ENCODE peak calls at places on chromosomes 3 and 15, in four cellular contexts. S, Z, A and K are unnamed samples. For H3K4me1, the result is how much of the 10 kb centered on the place peaks cover.

GRCh38 chr15:43370310-43370974 is 401 bp downstream of the ZSCAN29 start:
- DNase-seq in S (no peak), A (peak), Z (no peak), K (peak)

GRCh38 chr15:77508541-77509505 is 88.1 kb downstream of the HMG20A start:
- DNase-seq in S (no peak), A (peak), Z (peak), K (no peak)

GRCh38 chr15:25529774-25530173 is 91.0 kb upstream of the UBE3A start:
- DNase-seq in S (no peak), A (no peak), Z (no peak), K (no peak)

GRCh38 chr15:74400313-74400850 is 32.9 kb upstream of the CYP11A1 start:
- DNase-seq in S (no peak), Z (no peak), A (no peak), K (no peak)

GRCh38 chr15:27820232-27820631 is 278.9 kb downstream of the OCA2 start:
- DNase-seq in Z (no peak), S (no peak), A (peak), K (no peak)

GRCh38 chr3:112531358-112531781 is 30.4 kb downstream of the ATG3 start:
- DNase-seq in A (peak), Z (no peak), S (no peak), K (no peak)

GRCh38 chr3:140131895-140132294 is 196.9 kb downstream of the CLSTN2 start:
- DNase-seq in A (no peak), S (no peak), Z (no peak), K (no peak)

GRCh38 chr3:45109736-45110135 is 36.4 kb downstream of the CDCP1 start:
- DNase-seq in Z (no peak), A (no peak), S (no peak), K (no peak)

GRCh38 chr3:71407833-71408232 is 175.7 kb downstream of the FOXP1 start:
- DNase-seq in Z (no peak), S (no peak), A (no peak), K (no peak)

GRCh38 chr15:88454867-88455810 is 12.0 kb downstream of the MRPL46 start:
- DNase-seq in A (peak), S (peak), Z (peak), K (peak)

GRCh38 chr3:127253491-127253890 is 34.4 kb downstream of the PRR20G start:
- DNase-seq in A (no peak), S (no peak), Z (no peak), K (no peak)

GRCh38 chr3:125319765-125320164 is 55.4 kb downstream of the ZNF148 start:
- DNase-seq in S (no peak), Z (no peak), A (no peak), K (no peak)

GRCh38 chr3:76958231-76958630 is 81.7 kb upstream of the ROBO2 start:
- DNase-seq in A (no peak), S (no peak), Z (no peak), K (no peak)

GRCh38 chr3:197713477-197713822 is 23.3 kb downstream of the RUBCN start:
- DNase-seq in S (peak), Z (no peak), A (no peak), K (no peak)
- H3K4me1 ChIP-seq in S (under half), Z (under half), A (under half), K (under half)

GRCh38 chr3:169812844-169813677 is at the start of the genes LRRC34 and LRRIQ4:
- DNase-seq in A (peak), Z (peak), S (peak), K (peak)

GRCh38 chr3:169813757-169814517 is 1.2 kb upstream of the LRRC34 start:
- DNase-seq in S (no peak), Z (peak), A (no peak), K (peak)

GRCh38 chr3:169809230-169809795 is 3.4 kb upstream of the LRRIQ4 start:
- DNase-seq in A (no peak), Z (no peak), S (no peak), K (no peak)

GRCh38 chr3:169811606-169812123 is 1.0 kb upstream of the LRRIQ4 start:
- DNase-seq in Z (no peak), A (peak), S (no peak), K (no peak)

DNA sequence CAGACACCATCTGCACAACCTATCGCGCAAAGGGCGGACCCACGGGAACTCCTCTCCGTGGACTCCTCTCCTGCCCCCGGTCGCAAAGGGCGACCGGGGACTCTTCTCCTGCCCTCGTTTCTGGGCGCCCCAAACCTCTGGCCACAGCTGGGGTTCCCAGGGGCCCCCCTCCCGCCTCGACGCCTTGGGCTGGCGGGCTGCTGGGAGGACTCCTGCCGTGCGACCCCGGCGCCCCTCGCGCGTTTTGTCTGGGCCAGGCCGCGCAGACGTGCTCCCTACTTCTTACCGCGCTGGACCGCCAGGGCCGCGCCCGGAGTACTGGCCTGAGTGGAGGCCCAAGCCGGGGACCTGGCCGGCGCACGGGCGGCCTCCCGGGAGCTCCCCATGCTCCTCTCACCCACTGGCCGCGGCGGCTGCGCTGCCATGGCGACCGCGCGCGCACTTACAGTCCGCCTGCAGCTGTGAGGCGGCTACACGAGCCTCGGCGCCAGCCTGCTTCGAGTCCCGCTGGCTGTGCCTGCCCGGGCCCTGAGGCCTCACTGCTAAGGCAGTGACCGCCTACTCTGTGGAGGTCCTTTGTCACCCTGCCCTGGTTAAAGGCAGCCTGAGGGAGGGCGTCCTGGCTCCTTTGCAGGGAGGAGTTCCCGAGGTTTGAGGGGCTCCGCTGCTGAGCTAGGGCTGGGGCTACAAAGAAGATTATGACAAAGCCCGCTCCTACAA is 386 bp upstream of the LRRIQ4 start:
- DNase-seq in S (peak), Z (peak), A (peak), K (peak)
- TF ChIP-seq POLR2A in S (no peak), Z (peak), A (no peak), K (no peak)

DNA sequence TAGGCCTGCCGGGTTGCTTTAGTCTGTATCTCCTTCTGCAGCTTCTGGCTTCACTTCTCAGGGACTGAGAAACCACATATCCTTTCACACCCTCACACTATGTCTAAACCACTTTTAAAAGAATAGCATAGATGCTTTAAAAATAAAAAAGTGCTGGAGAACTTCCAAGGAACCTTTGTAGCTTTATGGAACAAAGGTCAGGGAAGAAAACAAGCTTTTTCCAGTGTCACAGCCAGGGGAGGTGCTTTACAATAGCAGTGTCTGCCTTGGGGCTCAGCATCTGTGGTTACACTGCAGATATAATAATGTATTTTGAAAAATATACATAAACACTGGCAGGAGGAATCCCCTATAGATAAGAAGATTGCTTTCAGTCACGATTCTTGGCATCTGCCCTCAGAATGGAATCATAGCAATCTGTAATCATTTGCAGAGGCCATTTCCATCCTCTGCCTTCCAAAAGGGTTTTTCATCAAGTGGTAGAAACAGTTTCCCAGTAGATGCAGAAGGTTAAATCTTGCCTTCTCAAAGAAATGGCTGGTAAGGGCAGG is 362.4 kb upstream of the LRRC3B start:
- DNase-seq in S (no peak), Z (no peak), A (no peak), K (no peak)
- H3K4me1 ChIP-seq in S (under half), Z (under half), A (under half), K (under half)

GRCh38 chr15:72229076-72229946 is 1.7 kb downstream of the PKM start:
- DNase-seq in S (no peak), A (peak), Z (no peak), K (no peak)
- TF ChIP-seq POLR2A in S (no peak), A (no peak), Z (no peak), K (no peak)

DNA sequence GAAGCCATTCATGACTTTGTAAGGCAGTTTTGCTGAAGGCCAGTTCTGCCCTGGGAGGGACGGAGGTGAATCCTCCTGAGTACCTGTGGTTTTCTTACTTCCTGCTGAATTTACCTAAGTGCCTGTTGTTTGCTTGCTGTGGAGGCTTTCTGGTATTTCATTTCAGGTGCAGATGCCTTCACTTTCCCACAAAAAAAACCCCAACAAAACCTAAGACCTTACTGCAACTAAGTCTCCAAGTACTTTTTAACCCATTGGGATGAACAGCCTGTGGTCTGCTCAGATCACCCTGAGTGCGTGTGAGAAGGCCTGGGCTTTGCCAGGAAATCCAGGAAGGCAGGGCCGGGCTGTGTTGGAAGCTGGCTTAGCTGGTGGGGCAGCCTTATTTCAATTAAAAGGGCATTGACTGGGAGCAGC is 65.3 kb downstream of the IGF1R start:
- DNase-seq in A (no peak), S (no peak), Z (no peak), K (no peak)
- H3K4me1 ChIP-seq in A (under half), S (under half), Z (half or more), K (under half)

DNA sequence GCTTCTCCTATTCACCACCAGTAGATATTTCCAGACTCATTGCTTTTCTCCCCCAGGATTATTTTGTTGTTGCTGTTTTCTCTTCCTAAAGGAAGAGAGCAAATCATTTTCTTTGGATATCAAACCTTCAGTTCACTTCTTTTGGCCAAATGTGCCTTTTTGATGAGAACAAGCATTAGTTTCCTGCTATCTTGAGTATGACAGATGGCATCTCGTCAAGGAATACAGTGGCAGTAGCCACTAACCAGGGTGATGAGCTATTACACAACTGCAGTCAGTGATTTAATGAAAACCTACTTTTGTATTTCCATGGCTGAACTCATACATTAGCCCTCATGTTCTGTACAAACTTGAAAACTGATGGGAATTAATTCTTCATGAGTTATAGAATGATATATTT is 354.6 kb downstream of the CADM2 start:
- DNase-seq in Z (no peak), A (no peak), S (no peak), K (no peak)
- TF ChIP-seq POLR2A in Z (no peak), A (no peak), S (no peak), K (no peak)